ENCODE peak calls at places on chromosome 16, in five cellular contexts. One of them, this sample, is unnamed.

GRCh38 chr16:15509593-15510520 is 75.5 kb downstream of the BMERB1 start:
- DNase-seq in NAMALWA: no peak
- DNase-seq in NCI-H69: no peak
- DNase-seq in stimulated activated naive CD4-positive, alpha-beta T cell: peak
- DNase-seq in naive B cell: no peak
- DNase-seq in this sample: peak

GRCh38 chr16:14527411-14528044 is 102.5 kb downstream of the PARN start:
- DNase-seq in NAMALWA: no peak
- DNase-seq in NCI-H69: no peak
- DNase-seq in stimulated activated naive CD4-positive, alpha-beta T cell: no peak
- DNase-seq in naive B cell: no peak
- DNase-seq in this sample: no peak

GRCh38 chr16:31094088-31094423 is 541 bp downstream of the VKORC1 start:
- DNase-seq in NAMALWA: no peak
- DNase-seq in NCI-H69: peak
- DNase-seq in stimulated activated naive CD4-positive, alpha-beta T cell: peak
- DNase-seq in naive B cell: no peak
- DNase-seq in this sample: peak

GRCh38 chr16:23379707-23380106 is 73.3 kb downstream of the COG7 start:
- DNase-seq in NAMALWA: no peak
- DNase-seq in NCI-H69: no peak
- DNase-seq in stimulated activated naive CD4-positive, alpha-beta T cell: no peak
- DNase-seq in naive B cell: no peak
- DNase-seq in this sample: no peak

GRCh38 chr16:797120-797420 is 3.5 kb downstream of the GNG13 start:
- DNase-seq in NAMALWA: peak
- DNase-seq in NCI-H69: peak
- DNase-seq in stimulated activated naive CD4-positive, alpha-beta T cell: no peak
- DNase-seq in naive B cell: no peak
- DNase-seq in this sample: no peak

GRCh38 chr16:4859190-4859899 is 12.1 kb downstream of the UBN1 start:
- DNase-seq in NAMALWA: no peak
- DNase-seq in NCI-H69: no peak
- DNase-seq in stimulated activated naive CD4-positive, alpha-beta T cell: no peak
- DNase-seq in naive B cell: no peak
- DNase-seq in this sample: no peak

GRCh38 chr16:23516366-23517137 is 6.3 kb upstream of the GGA2 start:
- DNase-seq in NAMALWA: peak
- DNase-seq in NCI-H69: peak
- DNase-seq in stimulated activated naive CD4-positive, alpha-beta T cell: no peak
- DNase-seq in naive B cell: peak
- DNase-seq in this sample: no peak

GRCh38 chr16:68062910-68063393 is 22.2 kb upstream of the NFATC3 start:
- DNase-seq in NAMALWA: no peak
- DNase-seq in NCI-H69: no peak
- DNase-seq in stimulated activated naive CD4-positive, alpha-beta T cell: peak
- DNase-seq in naive B cell: no peak
- DNase-seq in this sample: peak

GRCh38 chr16:52805559-52806168 is 247.0 kb downstream of the CHD9NB start:
- DNase-seq in NAMALWA: no peak
- DNase-seq in NCI-H69: no peak
- DNase-seq in stimulated activated naive CD4-positive, alpha-beta T cell: no peak
- DNase-seq in naive B cell: no peak
- DNase-seq in this sample: no peak

This sample was measured in activated naive CD4-positive, alpha-beta T cell treated with anti-CD3 and anti-CD28 coated beads for 36 hours.